ENCODE peak calls at places on chromosomes 16 and 17, in eight cellular contexts. Q, C, L, M, W, P, Z and A are unnamed samples.

GRCh38 chr16:89200850-89201466 is 621 bp upstream of the SLC22A31 start:
- DNase-seq in M (no peak), W (no peak), P (no peak), Q (no peak), L (no peak), C (no peak), Z (no peak), A (no peak)

GRCh38 chr17:69480197-69480596 is 65.7 kb downstream of the MAP2K6 start:
- DNase-seq in P (no peak), L (no peak), Z (no peak), W (no peak), Q (no peak), M (no peak), C (peak; percentile 23), A (no peak)

GRCh38 chr17:65530985-65531507 is 30.4 kb downstream of the AXIN2 start:
- DNase-seq in M (no peak), Q (no peak), L (no peak), W (no peak), C (no peak), P (peak; percentile 68), Z (no peak), A (no peak)

GRCh38 chr17:31511176-31511540 is 119.7 kb downstream of the RAB11FIP4 start:
- DNase-seq in W (peak; percentile 77), Q (peak; percentile 75), M (no peak), P (no peak), Z (no peak), C (no peak), L (no peak), A (no peak)

GRCh38 chr16:26665166-26665939 is 401.4 kb upstream of the C16orf82 start:
- DNase-seq in Q (no peak), M (no peak), C (no peak), Z (no peak), L (no peak), P (no peak), W (no peak), A (no peak)

GRCh38 chr17:57589151-57590034 is 155.7 kb downstream of the CCDC182 start:
- DNase-seq in P (no peak), M (peak; percentile 40), L (no peak), W (no peak), C (peak; percentile 61), Q (no peak), Z (no peak), A (no peak)

GRCh38 chr16:7398536-7398935 is 65.9 kb downstream of the RBFOX1 start:
- DNase-seq in Q (no peak), C (no peak), Z (no peak), L (no peak), M (peak; percentile 36), P (no peak), W (no peak), A (no peak)

GRCh38 chr16:549544-550263 is 10.5 kb upstream of the PRR35 start:
- DNase-seq in M (no peak), L (no peak), P (no peak), C (no peak), Q (no peak), Z (no peak), W (no peak), A (no peak)

GRCh38 chr17:74860229-74860998 is 729 bp upstream of the GRIN2C start:
- DNase-seq in P (no peak), C (no peak), M (no peak), Q (no peak), W (no peak), Z (no peak), L (no peak), A (no peak)

GRCh38 chr17:81681672-81682071 is 1.9 kb downstream of the ARL16 start:
- DNase-seq in L (no peak), C (peak; percentile 79), M (no peak), P (no peak), W (no peak), Z (no peak), Q (peak; percentile 96), A (no peak)

GRCh38 chr17:83176272-83176955 is 97.0 kb downstream of the METRNL start:
- DNase-seq in M (no peak), Z (no peak), W (no peak), C (no peak), P (no peak), Q (no peak), L (peak; percentile 40), A (no peak)

GRCh38 chr17:45147102-45147580 is 1.1 kb upstream of the HEXIM1 start:
- DNase-seq in P (no peak), Z (no peak), W (no peak), C (peak; percentile 41), M (peak; percentile 80), Q (peak; percentile 85), L (no peak), A (peak; percentile 37)

GRCh38 chr16:54067317-54068065 is 219.1 kb downstream of the IRX3 start:
- DNase-seq in Q (no peak), P (no peak), W (no peak), C (no peak), M (no peak), Z (no peak), L (no peak), A (no peak)

GRCh38 chr16:22162658-22163009 is 328 bp downstream of the SDR42E2 start:
- DNase-seq in Z (no peak), L (no peak), P (no peak), M (no peak), Q (no peak), W (no peak), C (no peak), A (no peak)

GRCh38 chr17:50918933-50919296 is 52.8 kb upstream of the TOB1 start:
- DNase-seq in Z (no peak), Q (no peak), W (peak; percentile 19), L (no peak), C (no peak), M (no peak), P (no peak), A (no peak)

GRCh38 chr16:27531186-27531585 is 18.5 kb downstream of the GTF3C1 start:
- DNase-seq in M (no peak), Z (no peak), L (no peak), P (no peak), Q (no peak), W (no peak), C (no peak), A (no peak)